ENCODE peak calls at places on chromosomes 3 and 15, in six cellular contexts. One of them, this sample, is unnamed.

GRCh38 chr3:46668591-46668990 is 24.9 kb downstream of the ALS2CL start:
- DNase-seq in activated naive CD4-positive, alpha-beta T cell treated with anti-CD3 and anti-CD28 coated beads, Interleukin-2, amount 50 U/mL, for 16 hours: no peak
- DNase-seq in stimulated activated naive CD4-positive, alpha-beta T cell treated with Interleukin-2 at 50 U/mL for 16 hours: no peak
- DNase-seq in endothelial cell: no peak
- DNase-seq in GM13976: peak
- DNase-seq in kidney glomerular epithelial cell: no peak
- DNase-seq in this sample: no peak

GRCh38 chr3:46852329-46852720 is 10.9 kb downstream of the MYL3 start:
- DNase-seq in activated naive CD4-positive, alpha-beta T cell treated with anti-CD3 and anti-CD28 coated beads, Interleukin-2, amount 50 U/mL, for 16 hours: no peak
- DNase-seq in stimulated activated naive CD4-positive, alpha-beta T cell treated with Interleukin-2 at 50 U/mL for 16 hours: no peak
- DNase-seq in endothelial cell: no peak
- DNase-seq in GM13976: no peak
- DNase-seq in kidney glomerular epithelial cell: no peak
- DNase-seq in this sample: peak

GRCh38 chr3:54983266-54983910 is 55.5 kb upstream of the LRTM1 start:
- DNase-seq in activated naive CD4-positive, alpha-beta T cell treated with anti-CD3 and anti-CD28 coated beads, Interleukin-2, amount 50 U/mL, for 16 hours: no peak
- DNase-seq in stimulated activated naive CD4-positive, alpha-beta T cell treated with Interleukin-2 at 50 U/mL for 16 hours: no peak
- DNase-seq in endothelial cell: no peak
- DNase-seq in GM13976: no peak
- DNase-seq in kidney glomerular epithelial cell: no peak
- DNase-seq in this sample: no peak

GRCh38 chr15:68019814-68020525 is 34.1 kb upstream of the PIAS1 start:
- DNase-seq in activated naive CD4-positive, alpha-beta T cell treated with anti-CD3 and anti-CD28 coated beads, Interleukin-2, amount 50 U/mL, for 16 hours: no peak
- DNase-seq in stimulated activated naive CD4-positive, alpha-beta T cell treated with Interleukin-2 at 50 U/mL for 16 hours: no peak
- DNase-seq in endothelial cell: no peak
- DNase-seq in GM13976: no peak
- DNase-seq in kidney glomerular epithelial cell: no peak
- DNase-seq in this sample: no peak

GRCh38 chr15:69114231-69114937 is 46.1 kb upstream of the GLCE start:
- DNase-seq in activated naive CD4-positive, alpha-beta T cell treated with anti-CD3 and anti-CD28 coated beads, Interleukin-2, amount 50 U/mL, for 16 hours: no peak
- DNase-seq in stimulated activated naive CD4-positive, alpha-beta T cell treated with Interleukin-2 at 50 U/mL for 16 hours: no peak
- DNase-seq in endothelial cell: no peak
- DNase-seq in GM13976: no peak
- DNase-seq in kidney glomerular epithelial cell: peak
- DNase-seq in this sample: no peak

GRCh38 chr15:48802867-48803266 is 8.0 kb downstream of the CEP152 start:
- DNase-seq in activated naive CD4-positive, alpha-beta T cell treated with anti-CD3 and anti-CD28 coated beads, Interleukin-2, amount 50 U/mL, for 16 hours: no peak
- DNase-seq in stimulated activated naive CD4-positive, alpha-beta T cell treated with Interleukin-2 at 50 U/mL for 16 hours: no peak
- DNase-seq in endothelial cell: no peak
- DNase-seq in GM13976: no peak
- DNase-seq in kidney glomerular epithelial cell: peak
- DNase-seq in this sample: no peak

GRCh38 chr15:47415539-47415971 is 301.8 kb upstream of the SEMA6D start:
- DNase-seq in activated naive CD4-positive, alpha-beta T cell treated with anti-CD3 and anti-CD28 coated beads, Interleukin-2, amount 50 U/mL, for 16 hours: no peak
- DNase-seq in stimulated activated naive CD4-positive, alpha-beta T cell treated with Interleukin-2 at 50 U/mL for 16 hours: no peak
- DNase-seq in endothelial cell: no peak
- DNase-seq in GM13976: no peak
- DNase-seq in kidney glomerular epithelial cell: no peak
- DNase-seq in this sample: no peak

GRCh38 chr15:89673162-89673506 is 6.0 kb downstream of the PLIN1 start:
- DNase-seq in activated naive CD4-positive, alpha-beta T cell treated with anti-CD3 and anti-CD28 coated beads, Interleukin-2, amount 50 U/mL, for 16 hours: no peak
- DNase-seq in stimulated activated naive CD4-positive, alpha-beta T cell treated with Interleukin-2 at 50 U/mL for 16 hours: no peak
- DNase-seq in endothelial cell: peak
- DNase-seq in GM13976: peak
- DNase-seq in kidney glomerular epithelial cell: no peak
- DNase-seq in this sample: no peak

This sample was measured in testis.